ENCODE peak calls at places on chromosomes 3 and 15, in five cellular contexts. I is H9, W is mesenchymal stem cell, X is neuronal stem cell, R is H1. S is an unnamed sample. For H3K4me1, the result is how much of the 10 kb centered on the place peaks cover.

GRCh38 chr15:60526127-60526616 is 47.2 kb upstream of the ICE2 start:
- DNase-seq in X (no peak), I (no peak), W (no peak), R (no peak), S (no peak)

GRCh38 chr15:51750942-51751686 is at the start of gene TMOD2:
- DNase-seq in X (peak), I (peak), W (peak), R (no peak), S (no peak)

GRCh38 chr3:29286841-29287240 is 6.0 kb downstream of the RBMS3 start:
- DNase-seq in R (no peak), I (no peak), W (no peak), X (no peak), S (no peak)

GRCh38 chr3:137692803-137693431 is 71.2 kb upstream of the SOX14 start:
- DNase-seq in X (peak), R (peak), W (no peak), I (peak), S (peak)

GRCh38 chr3:134860141-134860540 is 65.1 kb downstream of the EPHB1 start:
- DNase-seq in I (no peak), W (no peak), X (no peak), R (no peak), S (no peak)

GRCh38 chr3:45987368-45988099 is 8.1 kb downstream of the FYCO1 start:
- DNase-seq in I (no peak), R (no peak), X (no peak), W (peak), S (no peak)

GRCh38 chr3:61822588-61822987 is 261.2 kb downstream of the PTPRG start:
- DNase-seq in R (no peak), W (no peak), I (no peak), X (no peak), S (no peak)

GRCh38 chr3:197508511-197508910 is 47.3 kb downstream of the BDH1 start:
- DNase-seq in X (no peak), R (no peak), W (no peak), I (no peak), S (no peak)

GRCh38 chr3:48468329-48468731 is 21.8 kb downstream of the ATRIP start:
- DNase-seq in X (no peak), I (no peak), R (no peak), W (no peak), S (no peak)

GRCh38 chr3:179653106-179653776 is 401 bp downstream of the USP13 start:
- DNase-seq in X (peak), W (peak), I (peak), R (no peak), S (peak)

DNA sequence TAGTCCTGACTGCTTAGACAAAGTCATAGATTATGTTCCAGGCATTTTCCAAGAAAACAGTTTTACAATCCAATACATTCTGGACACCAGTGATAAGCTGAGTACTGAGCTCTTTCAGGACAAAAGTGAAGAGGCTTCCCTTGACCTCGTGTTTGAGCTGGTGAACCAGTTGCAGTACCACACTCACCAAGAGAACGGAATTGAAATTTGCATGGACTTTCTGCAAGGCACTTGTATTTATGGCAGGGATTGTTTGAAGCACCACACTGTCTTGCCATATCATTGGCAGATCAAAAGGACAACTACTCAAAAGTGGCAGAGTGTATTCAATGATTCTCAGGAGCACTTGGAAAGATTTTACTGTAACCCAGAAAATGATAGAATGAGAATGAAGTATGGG is 3.8 kb downstream of the TIPARP start:
- DNase-seq in R (no peak), X (no peak), W (peak), I (no peak), S (no peak)
- H3K4me1 ChIP-seq in R (under half), X (under half), W (under half), I (under half), S (under half)

GRCh38 chr3:39146083-39146501 is 7.3 kb downstream of the CSRNP1 start:
- DNase-seq in R (no peak), W (peak), I (peak), X (no peak), S (peak)
- H3K4me2 ChIP-seq in R (no peak), W (peak), I (no peak), X (no peak), S (peak)

GRCh38 chr3:72950372-72950771 is 46.2 kb upstream of the PPP4R2 start:
- DNase-seq in W (no peak), I (no peak), R (no peak), X (no peak), S (no peak)

GRCh38 chr3:72949016-72949415 is 47.6 kb upstream of the PPP4R2 start:
- DNase-seq in X (no peak), I (no peak), W (no peak), R (no peak), S (peak)

GRCh38 chr3:72953325-72953956 is 43.2 kb upstream of the PPP4R2 start:
- DNase-seq in W (peak), R (no peak), I (no peak), X (no peak), S (peak)

GRCh38 chr3:72950801-72951200 is 45.8 kb upstream of the PPP4R2 start:
- DNase-seq in I (no peak), R (no peak), W (no peak), X (no peak), S (no peak)

DNA sequence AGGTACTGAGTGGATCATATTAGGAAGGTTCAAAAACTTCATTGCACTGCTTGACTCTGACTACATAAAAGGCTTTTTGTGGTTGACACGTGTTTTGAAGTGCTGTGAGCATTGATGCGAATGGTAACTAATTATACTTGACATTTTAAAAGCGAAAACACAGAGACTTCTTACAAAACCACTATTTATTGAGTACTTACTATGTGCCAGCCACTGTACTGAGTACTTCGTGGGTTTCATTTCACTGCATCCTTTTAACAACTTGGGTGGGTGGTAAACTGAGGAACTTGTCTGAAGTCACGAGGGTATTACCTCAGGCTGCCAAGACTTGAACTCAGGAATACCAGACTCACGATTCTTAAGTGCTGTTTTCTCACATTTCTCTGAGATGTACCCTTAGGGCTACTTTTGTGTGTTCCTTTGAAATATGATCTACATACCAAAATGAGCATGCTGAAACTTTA is 45.3 kb upstream of the PPP4R2 start:
- DNase-seq in W (no peak), X (no peak), R (no peak), I (no peak), S (no peak)
- H2BK12ac ChIP-seq in W (no peak), X (no peak), R (no peak), I (no peak), S (no peak)

DNA sequence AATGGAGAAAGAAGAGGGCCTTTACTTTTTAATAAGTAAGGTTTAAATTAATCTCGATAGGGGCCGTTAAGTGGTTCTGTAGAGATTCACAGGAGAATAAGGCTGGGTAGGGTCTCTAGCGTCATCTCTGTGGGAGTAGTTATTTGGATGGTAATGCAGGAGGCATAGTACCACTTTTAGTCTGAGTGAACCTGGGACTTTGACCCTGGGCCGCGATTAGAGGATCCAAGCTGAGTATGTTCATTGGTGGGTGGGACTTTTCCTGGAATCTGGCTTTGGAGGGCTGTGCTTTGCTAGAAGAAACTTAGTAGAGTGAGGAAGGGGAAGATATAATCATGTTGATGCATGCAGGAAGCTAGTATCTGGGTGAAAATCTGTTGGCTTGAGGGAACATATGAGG is 4.0 kb downstream of the LPP start:
- DNase-seq in X (no peak), I (no peak), W (no peak), R (no peak), S (no peak)
- H3K4me1 ChIP-seq in X (under half), I (under half), W (under half), R (under half), S (under half)

DNA sequence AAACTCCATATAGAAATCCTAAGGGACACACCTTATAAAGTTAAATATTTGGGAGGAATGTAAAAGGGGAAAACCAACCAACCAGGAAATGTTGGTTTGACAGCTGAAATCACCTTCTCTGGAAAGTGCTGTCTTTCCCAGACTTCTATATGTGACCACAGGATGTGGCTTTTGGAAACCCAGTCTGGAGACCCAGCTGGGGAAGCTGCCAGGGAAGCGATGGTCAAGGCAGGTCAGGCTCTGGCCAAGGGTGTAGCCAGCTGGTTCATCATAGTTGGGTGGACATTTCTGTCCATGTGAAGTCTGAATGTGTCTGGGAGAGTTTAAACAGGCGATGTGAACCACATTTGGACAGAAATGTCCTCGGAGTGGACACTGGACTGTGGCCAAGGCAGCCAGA is 73.9 kb downstream of the ARNT2 start:
- DNase-seq in X (no peak), R (no peak), W (no peak), I (no peak), S (no peak)
- H3K4me2 ChIP-seq in X (no peak), R (no peak), W (no peak), I (no peak), S (no peak)

DNA sequence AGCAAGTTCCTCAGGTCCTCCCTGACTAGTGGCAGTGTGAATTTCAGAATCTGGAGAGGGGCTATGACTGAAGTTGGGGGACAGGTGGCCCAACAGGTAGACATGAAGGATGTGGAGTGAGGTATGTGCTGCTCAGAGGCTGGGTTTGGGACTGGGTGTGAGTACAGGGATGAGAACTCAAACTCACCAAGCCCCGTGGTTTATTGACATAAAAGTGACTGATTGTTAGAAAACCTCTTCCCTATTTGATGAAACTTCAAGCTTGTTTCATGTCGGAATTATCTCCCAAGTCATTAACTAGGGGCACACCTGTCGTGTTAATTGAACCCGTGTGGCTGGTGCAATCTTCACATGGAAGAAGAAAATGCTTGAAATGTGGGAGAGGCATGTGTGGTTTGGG is 27.1 kb downstream of the FGD5 start:
- DNase-seq in I (no peak), R (no peak), X (no peak), W (no peak), S (no peak)
- H2BK12ac ChIP-seq in I (no peak), R (no peak), X (no peak), W (no peak), S (no peak)